ENCODE peak calls at places on chromosomes 12 and 14, in six cellular contexts. U is stimulated activated CD4-positive, alpha-beta T cell treated with anti-CD3 and anti-CD28 coated beads, Interleukin-4, amount 100 ng/mL, for 48 hours; S is mammary epithelial cell; M is left colon; J is activated CD4-positive, alpha-beta T cell treated with anti-CD3 and anti-CD28 coated beads for 48 hours; R is activated CD4-positive, CD25-positive, alpha-beta regulatory T cell. Z is an unnamed sample.

GRCh38 chr14:90693413-90693812 is 122.8 kb downstream of the TTC7B start:
- DNase-seq in U (no peak), S (no peak), M (no peak), J (no peak), R (no peak), Z (no peak)

GRCh38 chr12:21190016-21190415 is 59.0 kb downstream of the SLCO1B1 start:
- DNase-seq in U (no peak), S (no peak), M (no peak), J (no peak), R (no peak), Z (no peak)

GRCh38 chr14:100190126-100190525 is 30.7 kb upstream of the DEGS2 start:
- DNase-seq in U (no peak), S (peak; percentile 33), M (no peak), J (no peak), R (no peak), Z (no peak)

GRCh38 chr14:74614508-74615495 is 2.8 kb upstream of the LTBP2 start:
- DNase-seq in U (no peak), S (peak; percentile 66), M (no peak), J (no peak), R (no peak), Z (peak; percentile 29)

GRCh38 chr12:48978291-48978740 is at the start of gene WNT1:
- DNase-seq in U (no peak), S (no peak), M (no peak), J (no peak), R (no peak), Z (no peak)

GRCh38 chr14:94180655-94181271 is 6.6 kb downstream of the PPP4R4 start:
- DNase-seq in U (no peak), S (peak; percentile 60), M (no peak), J (peak; percentile 12), R (no peak), Z (peak; percentile 55)

GRCh38 chr14:105847400-105847799 is 321.0 kb downstream of the TMEM121 start:
- DNase-seq in U (no peak), S (no peak), M (no peak), J (no peak), R (no peak), Z (no peak)

GRCh38 chr14:50669441-50669986 is 1.4 kb upstream of the SAV1 start:
- DNase-seq in U (no peak), S (no peak), M (no peak), J (no peak), R (no peak), Z (no peak)

GRCh38 chr12:68951652-68952051 is 18.7 kb upstream of the CPM start:
- DNase-seq in U (no peak), S (no peak), M (peak; percentile 39), J (no peak), R (no peak), Z (no peak)

GRCh38 chr12:113097716-113098427 is 37.7 kb downstream of the RASAL1 start:
- DNase-seq in U (no peak), S (no peak), M (no peak), J (no peak), R (no peak), Z (peak; percentile 83)

GRCh38 chr12:98998697-98999299 is 353.7 kb downstream of the APAF1 start:
- DNase-seq in U (no peak), S (peak; percentile 26), M (no peak), J (no peak), R (no peak), Z (peak; percentile 54)

GRCh38 chr14:54676822-54677708 is 110.1 kb downstream of the SAMD4A start:
- DNase-seq in U (no peak), S (peak; percentile 93), M (no peak), J (no peak), R (no peak), Z (peak; percentile 92)

GRCh38 chr12:49126852-49127763 is 4.1 kb downstream of the TUBA1B start:
- DNase-seq in U (no peak), S (no peak), M (no peak), J (peak; percentile 28), R (no peak), Z (no peak)

GRCh38 chr12:124774462-124775167 is 89.0 kb downstream of the SCARB1 start:
- DNase-seq in U (peak; percentile 62), S (peak; percentile 87), M (no peak), J (peak; percentile 90), R (peak; percentile 27), Z (peak; percentile 92)